ENCODE peak calls at places on chromosomes 12 and 14, in five cellular contexts. One of them, this sample, is unnamed.

GRCh38 chr12:16579041-16579440 is 26.9 kb downstream of the LMO3 start:
- DNase-seq in tibial nerve: no peak
- DNase-seq in lower leg skin: no peak
- DNase-seq in cardiac muscle cell: peak; percentile 70
- DNase-seq in GM12865: no peak
- DNase-seq in this sample: no peak

GRCh38 chr14:69133206-69134125 is 19.5 kb downstream of the DCAF5 start:
- DNase-seq in GM12865: no peak
- DNase-seq in lower leg skin: no peak
- DNase-seq in cardiac muscle cell: peak; percentile 85
- DNase-seq in tibial nerve: no peak
- DNase-seq in this sample: no peak

GRCh38 chr12:114319422-114319821 is 86.5 kb downstream of the TBX5 start:
- DNase-seq in tibial nerve: no peak
- DNase-seq in lower leg skin: no peak
- DNase-seq in cardiac muscle cell: peak; percentile 52
- DNase-seq in GM12865: no peak
- DNase-seq in this sample: no peak

GRCh38 chr12:18261906-18262305 is 588 bp downstream of the PIK3C2G start:
- DNase-seq in cardiac muscle cell: no peak
- DNase-seq in tibial nerve: no peak
- DNase-seq in lower leg skin: no peak
- DNase-seq in GM12865: no peak
- DNase-seq in this sample: no peak

GRCh38 chr12:103626498-103626897 is 39.4 kb downstream of the STAB2 start:
- DNase-seq in tibial nerve: peak; percentile 21
- DNase-seq in cardiac muscle cell: peak; percentile 47
- DNase-seq in GM12865: peak; percentile 18
- DNase-seq in lower leg skin: peak; percentile 33
- DNase-seq in this sample: no peak

GRCh38 chr12:109885616-109886015 is 5.3 kb upstream of the GLTP start:
- DNase-seq in tibial nerve: no peak
- DNase-seq in GM12865: no peak
- DNase-seq in lower leg skin: no peak
- DNase-seq in cardiac muscle cell: no peak
- DNase-seq in this sample: no peak

GRCh38 chr12:131454418-131455217 is 256.3 kb upstream of the SFSWAP start:
- DNase-seq in cardiac muscle cell: peak; percentile 13
- DNase-seq in GM12865: peak; percentile 81
- DNase-seq in tibial nerve: no peak
- DNase-seq in lower leg skin: no peak
- DNase-seq in this sample: peak; percentile 80

GRCh38 chr12:32069071-32069470 is 37.6 kb upstream of the BICD1 start:
- DNase-seq in cardiac muscle cell: no peak
- DNase-seq in lower leg skin: no peak
- DNase-seq in GM12865: no peak
- DNase-seq in tibial nerve: no peak
- DNase-seq in this sample: no peak

GRCh38 chr14:61653507-61653906 is 41.8 kb upstream of the HIF1A start:
- DNase-seq in cardiac muscle cell: peak; percentile 84
- DNase-seq in lower leg skin: peak; percentile 32
- DNase-seq in GM12865: no peak
- DNase-seq in tibial nerve: no peak
- DNase-seq in this sample: no peak

GRCh38 chr12:12319501-12320322 is 30.3 kb downstream of the MANSC1 start:
- DNase-seq in cardiac muscle cell: peak; percentile 32
- DNase-seq in lower leg skin: no peak
- DNase-seq in GM12865: no peak
- DNase-seq in tibial nerve: no peak
- DNase-seq in this sample: no peak

GRCh38 chr12:12315838-12316237 is 34.2 kb downstream of the MANSC1 start:
- DNase-seq in GM12865: no peak
- DNase-seq in tibial nerve: no peak
- DNase-seq in lower leg skin: no peak
- DNase-seq in cardiac muscle cell: no peak
- DNase-seq in this sample: no peak
- TF ChIP-seq CTCF in GM12865: no peak
- TF ChIP-seq CTCF in tibial nerve: no peak
- TF ChIP-seq CTCF in lower leg skin: no peak
- TF ChIP-seq CTCF in cardiac muscle cell: no peak
- TF ChIP-seq CTCF in this sample: no peak

GRCh38 chr14:32200368-32201195 is 1.3 kb upstream of the RNU6-7 start:
- DNase-seq in cardiac muscle cell: no peak
- DNase-seq in lower leg skin: no peak
- DNase-seq in tibial nerve: no peak
- DNase-seq in GM12865: peak; percentile 44
- DNase-seq in this sample: peak; percentile 43
- TF ChIP-seq CTCF in cardiac muscle cell: no peak
- TF ChIP-seq CTCF in lower leg skin: no peak
- TF ChIP-seq CTCF in tibial nerve: no peak
- TF ChIP-seq CTCF in GM12865: no peak
- TF ChIP-seq CTCF in this sample: no peak

GRCh38 chr14:60272177-60272576 is 23.2 kb downstream of the PPM1A start:
- DNase-seq in cardiac muscle cell: no peak
- DNase-seq in GM12865: no peak
- DNase-seq in lower leg skin: no peak
- DNase-seq in tibial nerve: no peak
- DNase-seq in this sample: no peak
- TF ChIP-seq CTCF in cardiac muscle cell: no peak
- TF ChIP-seq CTCF in GM12865: no peak
- TF ChIP-seq CTCF in lower leg skin: no peak
- TF ChIP-seq CTCF in tibial nerve: no peak
- TF ChIP-seq CTCF in this sample: no peak

GRCh38 chr12:124792177-124792576 is 71.5 kb downstream of the SCARB1 start:
- DNase-seq in lower leg skin: no peak
- DNase-seq in tibial nerve: no peak
- DNase-seq in GM12865: no peak
- DNase-seq in cardiac muscle cell: no peak
- DNase-seq in this sample: no peak

GRCh38 chr12:124786065-124786964 is 77.3 kb downstream of the SCARB1 start:
- DNase-seq in tibial nerve: no peak
- DNase-seq in GM12865: no peak
- DNase-seq in lower leg skin: peak; percentile 59
- DNase-seq in cardiac muscle cell: peak; percentile 95
- DNase-seq in this sample: no peak

GRCh38 chr12:124790650-124791400 is 72.8 kb downstream of the SCARB1 start:
- DNase-seq in GM12865: no peak
- DNase-seq in cardiac muscle cell: no peak
- DNase-seq in tibial nerve: no peak
- DNase-seq in lower leg skin: no peak
- DNase-seq in this sample: no peak

GRCh38 chr12:124792961-124793441 is 70.7 kb downstream of the SCARB1 start:
- DNase-seq in lower leg skin: no peak
- DNase-seq in cardiac muscle cell: no peak
- DNase-seq in GM12865: no peak
- DNase-seq in tibial nerve: no peak
- DNase-seq in this sample: no peak

DNA sequence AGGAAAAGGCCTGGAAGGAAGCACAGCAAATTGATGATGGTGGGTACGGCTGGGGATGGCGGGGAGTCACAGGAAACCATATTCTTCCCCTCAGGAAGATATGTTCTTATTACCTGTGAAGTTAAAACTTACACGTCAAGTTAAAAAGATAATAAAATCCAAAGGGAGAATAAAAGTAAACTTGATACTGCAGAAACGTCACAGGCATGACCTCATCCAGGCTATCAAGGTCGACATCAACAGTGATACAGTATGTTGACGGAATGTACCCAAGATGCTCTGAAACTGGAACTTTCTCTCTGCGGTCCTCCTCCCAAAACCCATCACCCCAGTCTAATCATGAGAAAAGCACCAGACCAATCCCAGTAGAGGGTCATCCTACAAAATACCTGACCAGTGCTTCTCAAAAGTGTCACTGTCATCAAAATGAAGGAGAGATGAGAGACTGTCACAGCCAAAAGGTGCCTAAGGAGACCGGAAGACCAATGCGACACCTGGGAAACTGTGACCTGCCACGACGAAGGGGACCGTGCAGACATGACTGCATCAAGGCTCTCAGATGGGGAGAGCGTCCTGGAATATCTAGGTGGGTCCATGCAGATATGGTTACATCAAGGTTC is 74.6 kb downstream of the SCARB1 start:
- DNase-seq in lower leg skin: no peak
- DNase-seq in tibial nerve: no peak
- DNase-seq in GM12865: no peak
- DNase-seq in cardiac muscle cell: no peak
- DNase-seq in this sample: no peak
- TF ChIP-seq CTCF in lower leg skin: no peak
- TF ChIP-seq CTCF in tibial nerve: no peak
- TF ChIP-seq CTCF in GM12865: no peak
- TF ChIP-seq CTCF in cardiac muscle cell: no peak
- TF ChIP-seq CTCF in this sample: no peak

DNA sequence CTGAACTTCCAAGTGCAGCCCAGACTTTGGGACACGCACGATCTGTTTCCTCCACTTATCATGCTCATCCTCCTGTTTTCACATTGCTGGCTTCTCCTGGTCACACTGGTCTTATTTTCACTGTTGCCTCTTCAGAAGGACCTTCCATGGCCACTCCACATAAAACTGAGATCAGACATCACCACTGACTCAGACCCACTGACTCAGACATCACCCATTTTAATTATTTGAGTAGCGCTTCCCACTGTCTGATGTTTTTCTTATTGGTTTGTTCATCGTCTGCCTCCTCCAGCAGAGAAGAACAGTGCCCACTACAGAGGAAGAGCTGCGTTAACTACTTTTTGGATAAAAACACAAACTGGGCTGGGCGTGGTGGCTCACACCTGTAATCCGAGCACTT is 270.5 kb upstream of the PWP1 start:
- DNase-seq in GM12865: no peak
- DNase-seq in cardiac muscle cell: no peak
- DNase-seq in tibial nerve: no peak
- DNase-seq in lower leg skin: no peak
- DNase-seq in this sample: no peak
- TF ChIP-seq CTCF in GM12865: no peak
- TF ChIP-seq CTCF in cardiac muscle cell: no peak
- TF ChIP-seq CTCF in tibial nerve: no peak
- TF ChIP-seq CTCF in lower leg skin: no peak
- TF ChIP-seq CTCF in this sample: no peak

DNA sequence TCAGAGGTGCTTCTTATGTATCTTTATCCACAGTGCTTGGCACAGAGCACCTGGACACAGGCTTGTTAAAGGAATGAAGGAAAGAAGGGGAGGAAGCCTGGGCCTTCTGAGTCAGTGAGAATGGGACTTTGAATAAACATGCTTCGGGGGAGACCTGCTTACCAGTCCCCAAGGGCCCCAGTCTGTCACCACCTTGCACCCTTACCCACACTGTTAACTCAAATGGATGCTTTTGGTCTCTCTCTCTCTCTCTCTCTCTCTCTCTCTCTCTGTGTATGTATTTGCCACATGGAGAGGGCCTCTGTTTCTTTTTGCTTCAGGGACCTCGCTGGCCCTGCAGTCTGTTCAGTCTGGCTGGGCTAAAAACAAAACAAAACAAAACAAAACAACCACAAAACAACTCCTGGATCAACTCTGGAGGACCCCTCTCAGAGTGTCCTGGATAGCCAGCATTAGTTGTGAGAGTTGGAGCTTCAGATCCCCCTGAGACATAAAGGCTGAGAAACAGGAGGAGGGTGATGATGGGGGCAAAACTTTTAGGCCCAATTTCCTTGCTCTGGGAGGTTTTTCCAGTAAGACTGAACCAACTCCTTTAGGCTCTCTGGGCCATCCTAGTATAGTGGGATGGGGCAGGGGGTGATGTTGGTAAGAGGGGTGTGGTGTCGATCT is 1.9 kb downstream of the KIF5A start:
- DNase-seq in tibial nerve: no peak
- DNase-seq in lower leg skin: no peak
- DNase-seq in cardiac muscle cell: no peak
- DNase-seq in GM12865: no peak
- DNase-seq in this sample: no peak
- TF ChIP-seq CTCF in tibial nerve: no peak
- TF ChIP-seq CTCF in lower leg skin: no peak
- TF ChIP-seq CTCF in cardiac muscle cell: no peak
- TF ChIP-seq CTCF in GM12865: no peak
- TF ChIP-seq CTCF in this sample: no peak